ENCODE peak calls at places on chromosomes 16 and 17, in nine cellular contexts. W is hepatocyte, Y is HCT116, S is GM23338, K is H1, J is mammary epithelial cell, X is endothelial cell of umbilical vein, I is GM23248, U is PC-9. F is an unnamed sample.

GRCh38 chr16:88526008-88526905 is 43.9 kb upstream of the ZC3H18 start:
- DNase-seq in S (no peak), Y (no peak), U (no peak), I (no peak), J (no peak), X (no peak), W (no peak), K (no peak), F (no peak)

GRCh38 chr17:29579866-29580771 is 9.3 kb downstream of the GIT1 start:
- DNase-seq in I (peak; percentile 87), K (peak; percentile 92), S (peak; percentile 91), J (peak; percentile 73), U (peak; percentile 69), W (peak; percentile 88), X (peak; percentile 81), Y (peak; percentile 67), F (peak; percentile 68)

GRCh38 chr16:90057738-90058173 is 19.4 kb downstream of the PRDM7 start:
- DNase-seq in J (peak; percentile 15), S (no peak), I (peak; percentile 84), U (no peak), Y (peak; percentile 28), W (peak; percentile 55), K (no peak), X (no peak), F (peak; percentile 72)

GRCh38 chr17:79812206-79812968 is 15.5 kb upstream of the CBX8 start:
- DNase-seq in I (no peak), S (no peak), W (no peak), J (no peak), U (no peak), K (peak; percentile 56), X (no peak), Y (no peak), F (no peak)

GRCh38 chr17:80441133-80441578 is 26.2 kb downstream of the ENDOV start:
- DNase-seq in Y (no peak), J (no peak), U (no peak), S (peak; percentile 89), X (peak; percentile 11), W (peak; percentile 80), I (peak; percentile 51), K (peak; percentile 95), F (peak; percentile 39)

GRCh38 chr17:77349976-77350830 is 209.4 kb downstream of the SEC14L1 start:
- DNase-seq in W (peak; percentile 74), K (no peak), J (no peak), X (peak; percentile 26), Y (no peak), I (peak; percentile 90), U (no peak), S (no peak), F (peak; percentile 80)

GRCh38 chr17:43169561-43170139 is 1.4 kb upstream of the NBR1 start:
- DNase-seq in U (peak; percentile 63), I (peak; percentile 83), K (no peak), J (no peak), Y (no peak), W (peak; percentile 65), X (no peak), S (peak; percentile 57), F (peak; percentile 63)

GRCh38 chr16:6531067-6531466 is 801.6 kb upstream of the RBFOX1 start:
- DNase-seq in X (no peak), W (no peak), S (no peak), J (no peak), U (no peak), I (no peak), K (no peak), Y (no peak), F (no peak)

GRCh38 chr16:67166035-67166882 is 1.7 kb downstream of the HSF4 start:
- DNase-seq in I (no peak), K (no peak), J (no peak), Y (no peak), X (no peak), U (no peak), S (no peak), W (no peak), F (no peak)

GRCh38 chr16:67163903-67164558 is 514 bp upstream of the HSF4 start:
- DNase-seq in J (no peak), I (no peak), U (peak; percentile 32), W (no peak), S (peak; percentile 59), Y (no peak), X (no peak), K (peak; percentile 72), F (no peak)

GRCh38 chr16:67166883-67167168 is 2.3 kb downstream of the HSF4 start:
- DNase-seq in K (no peak), U (no peak), W (no peak), J (no peak), I (no peak), Y (no peak), S (no peak), X (no peak), F (no peak)

GRCh38 chr16:67164599-67165061 is at the start of gene HSF4:
- DNase-seq in K (peak; percentile 64), X (no peak), I (peak; percentile 78), U (no peak), J (no peak), S (no peak), W (peak; percentile 59), Y (no peak), F (no peak)

GRCh38 chr16:67165121-67166034 is 833 bp downstream of the HSF4 start:
- DNase-seq in Y (no peak), I (peak; percentile 45), K (peak; percentile 72), W (no peak), S (peak; percentile 73), U (peak; percentile 21), X (no peak), J (no peak), F (peak; percentile 15)
- TF ChIP-seq EZH2 in Y (no peak), I (no peak), K (peak; percentile 97), W (peak; percentile 90), S (peak; percentile 95), U (no peak), X (peak; percentile 69), J (no peak), F (peak; percentile 23)

GRCh38 chr17:75550139-75550465 is 24.6 kb downstream of the LLGL2 start:
- DNase-seq in W (no peak), I (no peak), X (no peak), U (no peak), J (no peak), K (no peak), S (no peak), Y (no peak), F (no peak)

GRCh38 chr17:75551276-75551675 is 25.8 kb downstream of the LLGL2 start:
- DNase-seq in S (no peak), K (no peak), I (no peak), Y (no peak), W (no peak), J (no peak), X (no peak), U (no peak), F (peak; percentile 10)

GRCh38 chr17:75547091-75547490 is 21.6 kb downstream of the LLGL2 start:
- DNase-seq in X (no peak), U (no peak), I (no peak), W (no peak), J (no peak), K (no peak), S (no peak), Y (no peak), F (no peak)

GRCh38 chr17:75549246-75550138 is 24.0 kb downstream of the LLGL2 start:
- DNase-seq in I (no peak), Y (peak; percentile 63), X (no peak), U (peak; percentile 98), W (peak; percentile 90), K (peak; percentile 86), J (peak; percentile 71), S (peak; percentile 82), F (no peak)

DNA sequence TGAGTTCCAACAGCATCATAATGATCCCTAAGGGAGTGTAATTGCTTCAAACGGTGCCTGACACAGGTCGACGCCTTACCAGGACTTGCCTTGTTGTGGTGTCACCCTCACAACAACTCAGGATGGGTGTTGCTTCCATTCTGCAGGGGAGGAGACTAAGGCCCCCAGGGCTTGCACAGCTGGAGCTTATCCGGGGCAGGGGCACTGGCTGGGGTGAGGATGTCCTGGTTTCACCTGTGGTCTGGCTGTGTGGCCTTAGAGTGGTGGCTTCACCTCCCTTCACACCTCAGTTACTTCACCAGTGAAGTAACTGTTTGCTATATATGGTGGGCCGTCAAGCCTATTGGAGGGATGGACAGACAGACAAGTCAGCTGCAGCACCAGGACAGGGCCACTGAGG is 23.3 kb downstream of the LLGL2 start:
- DNase-seq in I (no peak), Y (no peak), J (no peak), X (no peak), U (no peak), K (no peak), S (no peak), W (no peak), F (no peak)
- H3K4me3 ChIP-seq in I (no peak overlapping the region), Y (peak overlapping the region; percentile 58), J (no peak overlapping the region), X (no peak overlapping the region), U (peak overlapping the region; percentile 23), K (no peak overlapping the region), S (no peak overlapping the region), W (no peak overlapping the region), F (no peak overlapping the region)

GRCh38 chr16:31081428-31082351 is 7.1 kb downstream of the PRSS53 start:
- DNase-seq in I (no peak), K (no peak), J (no peak), X (no peak), W (peak; percentile 3), Y (no peak), U (no peak), S (no peak), F (no peak)

GRCh38 chr16:31080756-31081419 is 6.7 kb downstream of the ZNF646 start:
- DNase-seq in S (no peak), K (no peak), U (no peak), J (no peak), X (no peak), W (no peak), Y (no peak), I (no peak), F (no peak)

GRCh38 chr16:31079342-31079944 is 5.2 kb downstream of the ZNF646 start:
- DNase-seq in Y (no peak), S (no peak), J (no peak), W (peak; percentile 3), I (no peak), X (no peak), U (no peak), K (no peak), F (no peak)

GRCh38 chr16:31078597-31079341 is 4.5 kb downstream of the ZNF646 start:
- DNase-seq in U (no peak), I (no peak), J (no peak), W (peak; percentile 2), K (no peak), S (no peak), Y (no peak), X (no peak), F (no peak)

GRCh38 chr16:31080035-31080629 is 5.9 kb downstream of the ZNF646 start:
- DNase-seq in X (no peak), I (no peak), J (no peak), W (peak; percentile 4), Y (no peak), U (no peak), K (no peak), S (peak; percentile 18), F (no peak)
- H3K36me3 ChIP-seq in X (peaks cover 42% of the 10 kb centered on the region), I (peaks cover 2% of the 10 kb centered on the region), J (peaks cover 2% of the 10 kb centered on the region), W (no peaks in the 10 kb centered on the region), Y (peaks cover 19% of the 10 kb centered on the region), U (peaks cover 5% of the 10 kb centered on the region), K (peaks cover 22% of the 10 kb centered on the region), S (peaks cover 7% of the 10 kb centered on the region), F (peaks cover 43% of the 10 kb centered on the region)

DNA sequence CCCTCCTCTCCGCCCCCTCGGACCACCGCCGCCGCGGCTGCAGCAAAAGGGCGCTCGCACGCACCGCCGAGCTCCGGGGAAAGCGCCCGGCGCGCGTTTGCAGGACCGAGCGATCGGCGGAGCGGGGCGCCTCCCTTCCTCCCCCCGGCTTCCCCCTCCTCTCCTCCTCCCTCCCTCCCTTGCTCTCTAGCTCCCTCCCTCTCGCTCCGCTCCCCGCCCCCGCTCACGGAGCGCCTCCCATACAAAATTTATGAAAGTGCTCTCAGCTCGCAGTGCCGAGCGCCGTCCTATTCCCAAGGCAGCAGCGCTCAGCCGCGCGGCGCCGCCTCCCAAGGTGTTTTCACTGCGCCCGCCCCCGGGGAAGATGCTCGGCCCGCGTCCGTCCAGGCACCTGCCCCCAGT is at the start of gene RTN4RL1:
- DNase-seq in W (peak; percentile 61), S (peak; percentile 72), X (no peak), J (peak; percentile 85), Y (peak; percentile 74), K (peak; percentile 69), I (peak; percentile 62), U (peak; percentile 60), F (peak; percentile 57)
- TF ChIP-seq EZH2 in W (no peak), S (peak; percentile 46), X (no peak), J (no peak), Y (no peak), K (no peak), I (no peak), U (no peak), F (no peak)

F was measured in fibroblast of lung.